ENCODE peak calls at places on chromosome 9, in nine cellular contexts. One of them, this sample, is unnamed.

GRCh38 chr9:95012902-95013301 is 286.4 kb downstream of the AOPEP start:
- DNase-seq in A549: no peak
- DNase-seq in K562: no peak
- DNase-seq in HepG2: no peak
- DNase-seq in transverse colon: no peak
- DNase-seq in ovary: no peak
- DNase-seq in esophagus muscularis mucosa: no peak
- DNase-seq in tibial nerve: no peak
- DNase-seq in stomach: no peak
- DNase-seq in this sample: no peak

GRCh38 chr9:34592895-34593601 is 3.5 kb upstream of the CNTFR start:
- DNase-seq in A549: no peak
- DNase-seq in K562: no peak
- DNase-seq in HepG2: no peak
- DNase-seq in transverse colon: peak; percentile 56
- DNase-seq in ovary: peak; percentile 79
- DNase-seq in esophagus muscularis mucosa: no peak
- DNase-seq in tibial nerve: peak; percentile 48
- DNase-seq in stomach: peak; percentile 44
- DNase-seq in this sample: peak; percentile 94

GRCh38 chr9:37899041-37899440 is 4.9 kb downstream of the SLC25A51 start:
- DNase-seq in A549: no peak
- DNase-seq in K562: no peak
- DNase-seq in HepG2: no peak
- DNase-seq in transverse colon: no peak
- DNase-seq in ovary: no peak
- DNase-seq in esophagus muscularis mucosa: no peak
- DNase-seq in tibial nerve: no peak
- DNase-seq in stomach: no peak
- DNase-seq in this sample: no peak

GRCh38 chr9:27933210-27934062 is 360.2 kb upstream of the C9orf72 start:
- DNase-seq in A549: no peak
- DNase-seq in K562: no peak
- DNase-seq in HepG2: no peak
- DNase-seq in transverse colon: no peak
- DNase-seq in ovary: no peak
- DNase-seq in esophagus muscularis mucosa: no peak
- DNase-seq in tibial nerve: no peak
- DNase-seq in stomach: no peak
- DNase-seq in this sample: no peak

GRCh38 chr9:127263664-127264063 is 910 bp upstream of the GARNL3 start:
- DNase-seq in A549: no peak
- DNase-seq in K562: no peak
- DNase-seq in HepG2: no peak
- DNase-seq in transverse colon: no peak
- DNase-seq in ovary: no peak
- DNase-seq in esophagus muscularis mucosa: no peak
- DNase-seq in tibial nerve: no peak
- DNase-seq in stomach: no peak
- DNase-seq in this sample: no peak

GRCh38 chr9:69122086-69122390 is 52.0 kb upstream of the TJP2 start:
- DNase-seq in A549: peak; percentile 48
- DNase-seq in K562: no peak
- DNase-seq in HepG2: peak; percentile 29
- DNase-seq in transverse colon: peak; percentile 68
- DNase-seq in ovary: peak; percentile 72
- DNase-seq in esophagus muscularis mucosa: no peak
- DNase-seq in tibial nerve: peak; percentile 48
- DNase-seq in stomach: peak; percentile 83
- DNase-seq in this sample: peak; percentile 73

GRCh38 chr9:18798518-18799290 is 234.3 kb downstream of the SAXO1 start:
- DNase-seq in A549: no peak
- DNase-seq in K562: no peak
- DNase-seq in HepG2: no peak
- DNase-seq in transverse colon: no peak
- DNase-seq in ovary: no peak
- DNase-seq in esophagus muscularis mucosa: peak; percentile 45
- DNase-seq in tibial nerve: no peak
- DNase-seq in stomach: no peak
- DNase-seq in this sample: no peak

GRCh38 chr9:108057421-108058136 is 568.0 kb upstream of the KLF4 start:
- DNase-seq in A549: peak; percentile 68
- DNase-seq in K562: no peak
- DNase-seq in HepG2: no peak
- DNase-seq in transverse colon: peak; percentile 14
- DNase-seq in ovary: peak; percentile 36
- DNase-seq in esophagus muscularis mucosa: no peak
- DNase-seq in tibial nerve: no peak
- DNase-seq in stomach: no peak
- DNase-seq in this sample: no peak

DNA sequence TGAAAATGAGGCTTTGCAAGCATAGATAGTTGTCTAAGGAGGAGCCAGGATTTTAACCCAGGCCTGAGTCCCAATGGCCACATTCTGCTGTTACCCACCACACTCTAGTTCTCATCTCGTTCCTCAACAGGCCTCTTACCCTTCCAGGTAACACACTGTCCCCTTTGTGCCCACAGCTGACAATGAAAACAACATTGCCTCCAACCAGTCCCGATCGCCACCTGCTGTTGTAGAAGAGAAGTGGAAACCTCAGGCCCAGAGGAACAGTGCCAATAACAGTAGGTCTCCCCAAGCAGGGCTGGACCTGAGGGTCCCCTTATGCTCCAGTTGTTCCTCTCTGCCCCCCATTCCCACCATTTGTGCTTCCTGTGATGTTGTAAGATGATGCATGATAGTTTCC is 30.4 kb downstream of the AMBP start:
- DNase-seq in A549: peak; percentile 31
- DNase-seq in K562: no peak
- DNase-seq in HepG2: peak; percentile 68
- DNase-seq in transverse colon: no peak
- DNase-seq in ovary: no peak
- DNase-seq in esophagus muscularis mucosa: no peak
- DNase-seq in tibial nerve: no peak
- DNase-seq in stomach: peak; percentile 40
- DNase-seq in this sample: peak; percentile 44
- TF ChIP-seq CTCF in A549: no peak
- TF ChIP-seq CTCF in K562: no peak
- TF ChIP-seq CTCF in HepG2: peak; percentile 85
- TF ChIP-seq CTCF in transverse colon: peak; percentile 47
- TF ChIP-seq CTCF in ovary: no peak
- TF ChIP-seq CTCF in esophagus muscularis mucosa: no peak
- TF ChIP-seq CTCF in tibial nerve: no peak
- TF ChIP-seq CTCF in stomach: peak; percentile 51
- TF ChIP-seq CTCF in this sample: no peak

GRCh38 chr9:21681641-21682040 is 120.8 kb upstream of the MTAP start:
- DNase-seq in A549: no peak
- DNase-seq in K562: no peak
- DNase-seq in HepG2: no peak
- DNase-seq in transverse colon: no peak
- DNase-seq in ovary: no peak
- DNase-seq in esophagus muscularis mucosa: no peak
- DNase-seq in tibial nerve: no peak
- DNase-seq in stomach: no peak
- DNase-seq in this sample: no peak

GRCh38 chr9:21683484-21684175 is 118.8 kb upstream of the MTAP start:
- DNase-seq in A549: no peak
- DNase-seq in K562: no peak
- DNase-seq in HepG2: no peak
- DNase-seq in transverse colon: no peak
- DNase-seq in ovary: no peak
- DNase-seq in esophagus muscularis mucosa: no peak
- DNase-seq in tibial nerve: no peak
- DNase-seq in stomach: no peak
- DNase-seq in this sample: no peak

GRCh38 chr9:21682376-21682775 is 120.1 kb upstream of the MTAP start:
- DNase-seq in A549: no peak
- DNase-seq in K562: no peak
- DNase-seq in HepG2: no peak
- DNase-seq in transverse colon: no peak
- DNase-seq in ovary: no peak
- DNase-seq in esophagus muscularis mucosa: no peak
- DNase-seq in tibial nerve: no peak
- DNase-seq in stomach: no peak
- DNase-seq in this sample: no peak

GRCh38 chr9:21684231-21684630 is 118.2 kb upstream of the MTAP start:
- DNase-seq in A549: no peak
- DNase-seq in K562: no peak
- DNase-seq in HepG2: no peak
- DNase-seq in transverse colon: no peak
- DNase-seq in ovary: no peak
- DNase-seq in esophagus muscularis mucosa: no peak
- DNase-seq in tibial nerve: no peak
- DNase-seq in stomach: no peak
- DNase-seq in this sample: no peak

DNA sequence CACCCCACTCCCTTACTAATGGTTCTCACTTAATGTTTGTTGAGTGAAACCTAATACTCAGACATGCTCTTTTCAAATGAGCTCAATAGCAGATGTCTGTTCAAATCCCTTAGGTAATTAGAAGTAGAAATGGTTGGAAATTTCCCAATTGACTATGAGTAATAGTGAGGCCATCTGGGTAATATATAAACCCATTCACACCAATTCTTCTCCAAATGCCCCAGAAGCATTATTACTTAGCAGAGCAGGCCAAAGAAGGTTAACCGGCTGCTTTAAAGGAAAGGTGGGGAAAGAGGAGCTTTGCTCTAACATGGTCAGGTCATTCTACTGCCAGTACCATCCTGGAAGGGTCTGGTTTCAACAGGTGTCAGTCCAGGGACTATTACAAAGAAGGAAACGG is 119.5 kb upstream of the MTAP start:
- DNase-seq in A549: no peak
- DNase-seq in K562: no peak
- DNase-seq in HepG2: no peak
- DNase-seq in transverse colon: no peak
- DNase-seq in ovary: no peak
- DNase-seq in esophagus muscularis mucosa: no peak
- DNase-seq in tibial nerve: no peak
- DNase-seq in stomach: no peak
- DNase-seq in this sample: no peak
- TF ChIP-seq EP300 in A549: peak; percentile 49
- TF ChIP-seq EP300 in K562: no peak
- TF ChIP-seq EP300 in HepG2: no peak
- TF ChIP-seq EP300 in transverse colon: no peak
- TF ChIP-seq EP300 in ovary: no peak
- TF ChIP-seq EP300 in esophagus muscularis mucosa: no peak
- TF ChIP-seq EP300 in tibial nerve: no peak
- TF ChIP-seq EP300 in stomach: no peak
- TF ChIP-seq EP300 in this sample: no peak

GRCh38 chr9:136723989-136724388 is 11.6 kb downstream of the DIPK1B start:
- DNase-seq in A549: no peak
- DNase-seq in K562: no peak
- DNase-seq in HepG2: no peak
- DNase-seq in transverse colon: no peak
- DNase-seq in ovary: no peak
- DNase-seq in esophagus muscularis mucosa: no peak
- DNase-seq in tibial nerve: no peak
- DNase-seq in stomach: no peak
- DNase-seq in this sample: no peak

GRCh38 chr9:136726631-136727191 is 14.3 kb downstream of the DIPK1B start:
- DNase-seq in A549: no peak
- DNase-seq in K562: peak; percentile 79
- DNase-seq in HepG2: peak; percentile 67
- DNase-seq in transverse colon: no peak
- DNase-seq in ovary: no peak
- DNase-seq in esophagus muscularis mucosa: no peak
- DNase-seq in tibial nerve: no peak
- DNase-seq in stomach: no peak
- DNase-seq in this sample: no peak

GRCh38 chr9:136726118-136726517 is 13.7 kb downstream of the DIPK1B start:
- DNase-seq in A549: no peak
- DNase-seq in K562: no peak
- DNase-seq in HepG2: no peak
- DNase-seq in transverse colon: no peak
- DNase-seq in ovary: no peak
- DNase-seq in esophagus muscularis mucosa: no peak
- DNase-seq in tibial nerve: no peak
- DNase-seq in stomach: no peak
- DNase-seq in this sample: no peak

GRCh38 chr9:136724772-136725171 is 12.4 kb downstream of the DIPK1B start:
- DNase-seq in A549: no peak
- DNase-seq in K562: no peak
- DNase-seq in HepG2: no peak
- DNase-seq in transverse colon: no peak
- DNase-seq in ovary: no peak
- DNase-seq in esophagus muscularis mucosa: no peak
- DNase-seq in tibial nerve: no peak
- DNase-seq in stomach: no peak
- DNase-seq in this sample: no peak

DNA sequence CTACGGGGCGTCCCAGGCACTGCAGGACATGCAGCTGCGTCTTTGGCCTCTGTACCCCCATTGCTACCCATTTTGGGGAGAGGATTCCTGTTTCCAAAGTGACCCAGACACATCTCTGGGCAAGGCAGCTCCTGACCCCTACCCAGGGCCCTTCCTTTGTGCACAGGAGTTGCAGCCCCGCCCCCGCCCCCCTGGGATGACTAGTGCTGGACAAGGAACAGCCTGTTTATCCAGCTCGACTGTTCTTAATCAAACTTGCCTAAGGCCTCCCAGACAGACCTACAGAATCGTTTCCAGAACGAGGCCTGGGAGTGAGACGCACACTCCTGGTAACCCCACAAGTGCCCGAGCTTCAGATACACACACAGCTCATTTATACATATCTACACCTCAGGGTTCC is 13.2 kb downstream of the DIPK1B start:
- DNase-seq in A549: no peak
- DNase-seq in K562: no peak
- DNase-seq in HepG2: no peak
- DNase-seq in transverse colon: no peak
- DNase-seq in ovary: no peak
- DNase-seq in esophagus muscularis mucosa: no peak
- DNase-seq in tibial nerve: no peak
- DNase-seq in stomach: no peak
- DNase-seq in this sample: no peak
- H3K27ac ChIP-seq in A549: no peak overlapping the region
- H3K27ac ChIP-seq in K562: peak overlapping the region; percentile 97
- H3K27ac ChIP-seq in HepG2: no peak overlapping the region
- H3K27ac ChIP-seq in transverse colon: no peak overlapping the region
- H3K27ac ChIP-seq in ovary: no peak overlapping the region
- H3K27ac ChIP-seq in esophagus muscularis mucosa: no peak overlapping the region
- H3K27ac ChIP-seq in tibial nerve: no peak overlapping the region
- H3K27ac ChIP-seq in stomach: no peak overlapping the region
- H3K27ac ChIP-seq in this sample: peak overlapping the region; percentile 49

DNA sequence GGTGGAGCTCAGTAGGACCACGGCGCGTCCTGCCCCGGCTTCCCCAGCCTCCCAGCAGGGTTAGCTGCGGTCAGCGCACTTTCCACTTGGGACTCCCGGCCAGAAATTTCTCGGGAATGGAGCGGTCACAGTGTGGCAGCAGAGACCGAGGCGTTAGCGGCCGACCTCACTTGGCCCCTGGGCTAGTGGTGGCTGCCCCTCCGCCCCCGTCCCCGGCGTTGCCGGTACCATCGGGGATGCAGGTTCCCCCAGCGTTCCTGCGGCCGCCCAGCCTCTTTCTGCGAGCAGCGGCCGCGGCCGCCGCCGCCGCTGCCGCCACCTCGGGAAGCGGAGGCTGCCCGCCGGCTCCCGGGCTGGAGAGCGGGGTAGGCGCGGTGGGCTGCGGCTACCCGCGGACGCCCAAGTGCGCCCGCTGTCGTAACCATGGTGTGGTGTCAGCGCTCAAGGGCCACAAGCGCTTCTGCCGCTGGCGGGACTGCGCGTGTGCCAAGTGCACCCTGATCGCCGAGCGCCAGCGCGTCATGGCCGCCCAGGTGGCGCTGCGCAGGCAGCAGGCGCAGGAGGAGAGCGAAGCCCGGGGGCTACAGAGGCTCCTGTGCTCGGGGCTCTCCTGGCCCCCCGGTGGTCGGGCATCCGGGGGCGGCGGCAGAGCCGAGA is 454 bp downstream of the DMRTA1 start:
- DNase-seq in A549: peak; percentile 72
- DNase-seq in K562: no peak
- DNase-seq in HepG2: no peak
- DNase-seq in transverse colon: peak; percentile 65
- DNase-seq in ovary: peak; percentile 37
- DNase-seq in esophagus muscularis mucosa: no peak
- DNase-seq in tibial nerve: no peak
- DNase-seq in stomach: peak; percentile 69
- DNase-seq in this sample: no peak
- TF ChIP-seq CTCF in A549: peak; percentile 53
- TF ChIP-seq CTCF in K562: no peak
- TF ChIP-seq CTCF in HepG2: peak; percentile 28
- TF ChIP-seq CTCF in transverse colon: peak; percentile 10
- TF ChIP-seq CTCF in ovary: no peak
- TF ChIP-seq CTCF in esophagus muscularis mucosa: no peak
- TF ChIP-seq CTCF in tibial nerve: peak; percentile 11
- TF ChIP-seq CTCF in stomach: no peak
- TF ChIP-seq CTCF in this sample: no peak